ENCODE peak calls at places on chromosomes 1 and 21, in four cellular contexts. E is GM12878, C is K562, I is HL-60. J is an unnamed sample.

GRCh38 chr1:223363057-223363855 is 720 bp downstream of the SUSD4 start:
- DNase-seq in E (no peak), C (no peak), I (no peak), J (no peak)

GRCh38 chr21:44872568-44873355 is 728 bp downstream of the PTTG1IP start:
- DNase-seq in E (no peak), C (peak), I (peak), J (no peak)

GRCh38 chr1:209387969-209388329 is 195.6 kb upstream of the CAMK1G start:
- DNase-seq in E (no peak), C (no peak), I (no peak), J (no peak)

GRCh38 chr1:92876351-92876750 is 44.5 kb downstream of the RPL5 start:
- DNase-seq in E (no peak), C (no peak), I (no peak), J (no peak)

GRCh38 chr1:27968692-27969091 is 8.9 kb downstream of the XKR8 start:
- DNase-seq in E (no peak), C (no peak), I (no peak), J (no peak)

GRCh38 chr1:231095595-231095994 is 55.5 kb upstream of the FAM89A start:
- DNase-seq in E (no peak), C (no peak), I (no peak), J (no peak)

GRCh38 chr1:174021611-174022079 is 512 bp downstream of the RC3H1 start:
- DNase-seq in E (no peak), C (peak), I (no peak), J (peak)

GRCh38 chr1:57131701-57132394 is 166.0 kb upstream of the C8B start:
- DNase-seq in E (no peak), C (no peak), I (no peak), J (no peak)

GRCh38 chr1:12127206-12127810 is 39.5 kb upstream of the TNFRSF1B start:
- DNase-seq in E (no peak), C (no peak), I (no peak), J (no peak)

GRCh38 chr1:34885405-34886247 is 26.1 kb upstream of the SMIM12 start:
- DNase-seq in E (no peak), C (peak), I (no peak), J (peak)

GRCh38 chr1:34740161-34740875 is 14.5 kb upstream of the GJB5 start:
- DNase-seq in E (no peak), C (peak), I (no peak), J (no peak)

GRCh38 chr1:239719642-239720258 is 333.4 kb downstream of the CHRM3 start:
- DNase-seq in E (no peak), C (no peak), I (peak), J (no peak)

GRCh38 chr1:162305969-162306368 is 70.7 kb downstream of the SPATA46 start:
- DNase-seq in E (no peak), C (no peak), I (no peak), J (no peak)

GRCh38 chr21:33259428-33259827 is 6.7 kb upstream of the IL10RB start:
- DNase-seq in E (no peak), C (no peak), I (no peak), J (no peak)

GRCh38 chr21:33265664-33266049 is 510 bp upstream of the IL10RB start:
- DNase-seq in E (peak), C (peak), I (peak), J (no peak)

GRCh38 chr1:211986628-211987254 is 48.6 kb downstream of the INTS7 start:
- DNase-seq in E (peak), C (no peak), I (no peak), J (no peak)

GRCh38 chr1:42214447-42214871 is 49.9 kb upstream of the GUCA2A start:
- DNase-seq in E (no peak), C (no peak), I (peak), J (no peak)

GRCh38 chr1:46300673-46301405 is 2.6 kb downstream of the LRRC41 start:
- DNase-seq in E (no peak), C (no peak), I (no peak), J (no peak)

GRCh38 chr1:102628008-102628736 is 480.1 kb downstream of the COL11A1 start:
- DNase-seq in E (no peak), C (no peak), I (no peak), J (no peak)

GRCh38 chr1:53065391-53065790 is 3.4 kb downstream of the PODN start:
- DNase-seq in E (no peak), C (peak), I (no peak), J (no peak)

GRCh38 chr1:72827285-72827684 is 544.9 kb upstream of the NEGR1 start:
- DNase-seq in E (no peak), C (no peak), I (peak), J (no peak)
- TF ChIP-seq SPI1 in E (no peak), C (no peak), I (no peak), J (no peak)

GRCh38 chr1:64004451-64004850 is 199.0 kb upstream of the UBE2U start:
- DNase-seq in E (no peak), C (no peak), I (no peak), J (no peak)
- TF ChIP-seq SPI1 in E (no peak), C (no peak), I (no peak), J (no peak)

GRCh38 chr1:199399996-199400714 is 627.4 kb upstream of the NR5A2 start:
- DNase-seq in E (peak), C (no peak), I (no peak), J (no peak)

GRCh38 chr1:199405634-199406196 is 621.8 kb upstream of the NR5A2 start:
- DNase-seq in E (no peak), C (no peak), I (no peak), J (no peak)

GRCh38 chr1:199404976-199405375 is 622.5 kb upstream of the NR5A2 start:
- DNase-seq in E (no peak), C (no peak), I (no peak), J (no peak)

GRCh38 chr1:199403421-199404116 is 623.9 kb upstream of the NR5A2 start:
- DNase-seq in E (no peak), C (no peak), I (no peak), J (no peak)

DNA sequence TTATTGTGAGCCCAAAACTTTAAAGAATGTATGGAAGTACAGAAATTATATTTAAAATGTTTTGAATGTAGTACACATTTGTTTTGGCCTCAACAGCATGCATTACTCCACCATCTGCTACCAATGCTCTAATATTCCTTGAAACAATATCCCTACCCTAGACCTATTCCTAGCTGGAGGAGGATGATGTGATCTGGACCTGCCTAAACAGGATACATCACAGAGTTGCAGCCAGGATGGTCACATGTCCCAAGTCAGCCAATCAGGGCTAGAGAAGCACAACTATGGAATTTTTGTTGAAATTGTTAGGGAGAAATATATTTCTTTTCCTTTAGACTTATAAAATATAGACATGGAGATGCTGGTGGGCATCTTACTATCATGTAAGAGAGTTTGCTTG is 623.3 kb upstream of the NR5A2 start:
- DNase-seq in E (no peak), C (no peak), I (no peak), J (no peak)
- TF ChIP-seq SPI1 in E (no peak), C (no peak), I (no peak), J (no peak)

DNA sequence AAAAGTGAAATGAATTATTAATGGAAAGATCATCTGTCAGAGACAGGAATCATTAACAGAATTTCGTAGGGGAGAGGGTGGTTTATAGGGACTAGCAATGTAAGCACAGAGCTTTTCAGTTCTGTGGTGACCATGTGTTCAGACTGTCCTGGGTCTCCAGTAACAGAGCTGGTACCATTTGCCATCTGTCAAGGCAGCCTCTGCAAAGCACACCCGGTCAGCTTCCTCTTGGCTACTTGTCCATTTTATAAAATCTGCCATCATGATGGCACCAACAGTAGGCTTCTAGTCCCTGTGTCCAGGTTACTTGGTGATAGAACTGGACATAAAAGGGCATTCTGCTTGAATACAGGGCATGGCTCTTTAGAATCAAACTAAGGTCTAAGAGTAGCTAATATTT is 36.1 kb downstream of the LPAR3 start:
- DNase-seq in E (no peak), C (no peak), I (no peak), J (no peak)
- TF ChIP-seq SPI1 in E (no peak), C (no peak), I (no peak), J (no peak)

GRCh38 chr1:197441990-197442389 is 173.9 kb downstream of the CRB1 start:
- DNase-seq in E (no peak), C (peak), I (no peak), J (no peak)
- TF ChIP-seq SPI1 in E (no peak), C (no peak), I (no peak), J (no peak)

GRCh38 chr1:228213917-228214808 is 6.3 kb downstream of the OBSCN start:
- DNase-seq in E (no peak), C (no peak), I (no peak), J (no peak)

GRCh38 chr1:228211871-228212414 is 4.1 kb downstream of the OBSCN start:
- DNase-seq in E (no peak), C (no peak), I (no peak), J (no peak)

GRCh38 chr1:228212415-228212965 is 4.6 kb downstream of the OBSCN start:
- DNase-seq in E (no peak), C (no peak), I (no peak), J (no peak)

GRCh38 chr1:228214921-228215662 is 7.2 kb downstream of the OBSCN start:
- DNase-seq in E (no peak), C (no peak), I (no peak), J (no peak)

DNA sequence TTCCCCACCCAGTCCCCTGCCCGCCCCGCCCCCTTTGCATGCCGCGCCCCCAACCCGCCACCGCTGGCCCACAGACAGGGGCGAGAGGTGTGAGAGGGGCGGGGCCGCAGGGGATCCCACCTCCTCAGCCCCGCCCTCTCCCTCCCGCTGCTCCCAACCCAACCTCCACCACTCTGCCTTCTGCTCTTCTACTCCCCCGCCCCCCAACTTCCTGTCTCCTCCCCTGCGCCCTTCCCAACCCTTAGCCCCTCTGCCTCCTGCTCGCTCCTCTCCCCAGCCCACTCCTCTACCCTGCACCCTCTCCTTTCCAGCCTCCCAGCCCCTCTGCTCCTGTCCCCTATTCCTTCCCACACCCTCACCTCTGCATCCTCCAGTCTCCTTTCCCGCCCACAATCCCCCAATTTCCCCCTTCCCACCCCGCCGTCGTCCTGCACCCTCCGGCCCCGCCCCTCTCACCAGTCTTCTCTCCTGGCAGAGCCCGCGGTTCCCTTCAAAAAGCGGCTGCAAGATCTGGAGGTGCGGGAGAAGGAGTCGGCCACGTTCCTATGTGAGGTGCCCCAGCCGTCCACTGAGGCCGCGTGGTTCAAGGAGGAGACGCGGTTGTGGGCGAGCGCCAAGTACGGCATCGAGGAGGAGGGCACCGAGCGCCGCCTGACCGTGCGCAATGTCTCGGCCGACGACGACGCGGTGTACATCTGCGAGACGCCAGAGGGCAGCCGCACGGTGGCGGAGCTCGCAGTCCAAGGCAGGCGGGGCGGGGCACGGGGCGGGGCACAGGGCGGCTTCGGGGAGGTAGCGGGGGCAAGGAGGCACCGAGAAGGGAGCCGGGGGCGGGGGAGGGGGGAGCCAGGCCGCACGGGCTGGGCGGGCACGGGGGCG is 5.4 kb downstream of the OBSCN start:
- DNase-seq in E (peak), C (peak), I (peak), J (peak)
- TF ChIP-seq SPI1 in E (no peak), C (peak), I (no peak), J (no peak)